ENCODE peak calls at places on chromosomes 13 and 19, in ten cellular contexts. One of them, this sample, is unnamed.

GRCh38 chr13:23505007-23505406 is 65.2 kb upstream of the TNFRSF19 start:
- DNase-seq in left lung: no peak
- DNase-seq in psoas muscle: no peak
- DNase-seq in neural progenitor cell: no peak
- DNase-seq in heart right ventricle: peak; percentile 20
- DNase-seq in pancreas: no peak
- DNase-seq in endodermal cell: no peak
- DNase-seq in ovary: no peak
- DNase-seq in ascending aorta: no peak
- DNase-seq in transverse colon: no peak
- DNase-seq in this sample: no peak

GRCh38 chr13:47327856-47328255 is 431.0 kb upstream of the HTR2A start:
- DNase-seq in left lung: no peak
- DNase-seq in psoas muscle: no peak
- DNase-seq in neural progenitor cell: no peak
- DNase-seq in heart right ventricle: no peak
- DNase-seq in pancreas: no peak
- DNase-seq in endodermal cell: no peak
- DNase-seq in ovary: no peak
- DNase-seq in ascending aorta: no peak
- DNase-seq in transverse colon: no peak
- DNase-seq in this sample: no peak

GRCh38 chr13:97878421-97879375 is 74.8 kb upstream of the IPO5 start:
- DNase-seq in left lung: no peak
- DNase-seq in psoas muscle: no peak
- DNase-seq in neural progenitor cell: no peak
- DNase-seq in heart right ventricle: no peak
- DNase-seq in pancreas: no peak
- DNase-seq in endodermal cell: no peak
- DNase-seq in ovary: no peak
- DNase-seq in ascending aorta: no peak
- DNase-seq in transverse colon: no peak
- DNase-seq in this sample: no peak

GRCh38 chr19:46080561-46080960 is 39.8 kb upstream of the IGFL4 start:
- DNase-seq in left lung: peak; percentile 70
- DNase-seq in psoas muscle: no peak
- DNase-seq in neural progenitor cell: no peak
- DNase-seq in heart right ventricle: no peak
- DNase-seq in pancreas: no peak
- DNase-seq in endodermal cell: no peak
- DNase-seq in ovary: peak; percentile 44
- DNase-seq in ascending aorta: no peak
- DNase-seq in transverse colon: no peak
- DNase-seq in this sample: no peak

GRCh38 chr13:27293873-27294515 is 23.4 kb downstream of the RASL11A start:
- DNase-seq in left lung: no peak
- DNase-seq in psoas muscle: no peak
- DNase-seq in neural progenitor cell: no peak
- DNase-seq in heart right ventricle: no peak
- DNase-seq in pancreas: no peak
- DNase-seq in endodermal cell: no peak
- DNase-seq in ovary: no peak
- DNase-seq in ascending aorta: no peak
- DNase-seq in transverse colon: no peak
- DNase-seq in this sample: no peak

GRCh38 chr13:21006141-21007005 is 55.0 kb downstream of the LATS2 start:
- DNase-seq in left lung: no peak
- DNase-seq in psoas muscle: no peak
- DNase-seq in neural progenitor cell: peak; percentile 36
- DNase-seq in heart right ventricle: no peak
- DNase-seq in pancreas: peak; percentile 11
- DNase-seq in endodermal cell: peak; percentile 41
- DNase-seq in ovary: no peak
- DNase-seq in ascending aorta: no peak
- DNase-seq in transverse colon: no peak
- DNase-seq in this sample: peak; percentile 15

GRCh38 chr13:79485014-79485441 is 4.1 kb downstream of the NDFIP2 start:
- DNase-seq in left lung: no peak
- DNase-seq in psoas muscle: no peak
- DNase-seq in neural progenitor cell: no peak
- DNase-seq in heart right ventricle: no peak
- DNase-seq in pancreas: no peak
- DNase-seq in endodermal cell: no peak
- DNase-seq in ovary: no peak
- DNase-seq in ascending aorta: no peak
- DNase-seq in transverse colon: peak; percentile 56
- DNase-seq in this sample: peak; percentile 23

GRCh38 chr13:43573361-43573740 is 213.4 kb downstream of the ENOX1 start:
- DNase-seq in left lung: no peak
- DNase-seq in psoas muscle: no peak
- DNase-seq in neural progenitor cell: no peak
- DNase-seq in heart right ventricle: no peak
- DNase-seq in pancreas: no peak
- DNase-seq in endodermal cell: no peak
- DNase-seq in ovary: no peak
- DNase-seq in ascending aorta: no peak
- DNase-seq in transverse colon: no peak
- DNase-seq in this sample: no peak

GRCh38 chr19:52959613-52960295 is 2.9 kb downstream of the ZNF816 start:
- DNase-seq in left lung: no peak
- DNase-seq in psoas muscle: no peak
- DNase-seq in neural progenitor cell: no peak
- DNase-seq in heart right ventricle: no peak
- DNase-seq in pancreas: no peak
- DNase-seq in endodermal cell: peak; percentile 22
- DNase-seq in ovary: no peak
- DNase-seq in ascending aorta: no peak
- DNase-seq in transverse colon: no peak
- DNase-seq in this sample: no peak

GRCh38 chr13:94280357-94280756 is 199.1 kb downstream of the DCT start:
- DNase-seq in left lung: no peak
- DNase-seq in psoas muscle: no peak
- DNase-seq in neural progenitor cell: no peak
- DNase-seq in heart right ventricle: no peak
- DNase-seq in pancreas: no peak
- DNase-seq in endodermal cell: no peak
- DNase-seq in ovary: no peak
- DNase-seq in ascending aorta: no peak
- DNase-seq in transverse colon: no peak
- DNase-seq in this sample: no peak

DNA sequence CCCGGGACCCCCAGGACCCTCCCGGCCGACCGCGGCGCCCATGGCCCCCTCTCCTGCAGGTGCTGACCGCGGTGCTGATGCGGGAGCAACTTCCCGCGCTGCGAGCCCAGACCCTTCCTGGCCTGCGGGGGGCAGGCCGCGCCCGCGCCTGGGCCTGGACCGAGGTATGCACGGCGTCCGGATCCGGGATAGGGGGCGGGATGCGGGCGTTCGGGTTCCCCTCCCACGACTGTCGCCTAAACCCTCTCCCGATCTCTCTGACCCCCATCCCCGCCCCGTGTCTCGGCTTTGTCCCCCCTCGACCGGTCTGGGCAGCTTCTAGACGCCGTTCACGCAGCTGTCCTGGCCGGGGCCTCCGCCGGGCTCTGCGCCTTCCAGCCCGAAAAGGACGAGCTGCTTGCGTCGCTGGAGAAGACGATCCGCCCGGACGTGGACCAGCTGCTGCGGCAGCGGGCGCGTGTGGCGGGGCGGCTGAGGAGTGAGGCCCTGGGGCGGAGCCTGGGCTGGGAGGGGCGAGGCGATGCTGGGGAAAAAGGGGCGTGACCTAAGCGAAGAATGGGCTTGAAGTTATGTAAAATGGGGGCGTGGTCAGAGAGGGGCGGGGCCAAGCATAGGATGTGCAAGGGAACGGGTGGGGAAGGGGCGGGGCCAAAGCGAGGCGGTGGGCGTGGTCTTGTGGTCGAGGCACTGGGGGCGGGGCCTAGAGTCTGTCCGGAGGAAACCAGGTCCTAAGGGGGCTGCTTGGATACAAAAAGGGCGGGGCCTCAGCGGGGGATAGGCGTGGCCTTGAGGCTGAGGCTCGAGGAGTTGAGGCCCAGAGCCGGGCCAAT is 15.9 kb upstream of the COLGALT1 start:
- DNase-seq in left lung: peak; percentile 93
- DNase-seq in psoas muscle: peak; percentile 98
- DNase-seq in neural progenitor cell: peak; percentile 98
- DNase-seq in heart right ventricle: peak; percentile 96
- DNase-seq in pancreas: peak; percentile 92
- DNase-seq in endodermal cell: peak; percentile 100
- DNase-seq in ovary: peak; percentile 100
- DNase-seq in ascending aorta: peak; percentile 74
- DNase-seq in transverse colon: peak; percentile 90
- DNase-seq in this sample: peak; percentile 85
- H3K27ac ChIP-seq in left lung: peak overlapping the region; percentile 53
- H3K27ac ChIP-seq in psoas muscle: peak overlapping the region; percentile 46
- H3K27ac ChIP-seq in neural progenitor cell: no peak overlapping the region
- H3K27ac ChIP-seq in heart right ventricle: peak overlapping the region; percentile 52
- H3K27ac ChIP-seq in pancreas: no peak overlapping the region
- H3K27ac ChIP-seq in endodermal cell: no peak overlapping the region
- H3K27ac ChIP-seq in ovary: peak overlapping the region; percentile 15
- H3K27ac ChIP-seq in ascending aorta: no peak overlapping the region
- H3K27ac ChIP-seq in transverse colon: peak overlapping the region; percentile 60
- H3K27ac ChIP-seq in this sample: no peak overlapping the region

DNA sequence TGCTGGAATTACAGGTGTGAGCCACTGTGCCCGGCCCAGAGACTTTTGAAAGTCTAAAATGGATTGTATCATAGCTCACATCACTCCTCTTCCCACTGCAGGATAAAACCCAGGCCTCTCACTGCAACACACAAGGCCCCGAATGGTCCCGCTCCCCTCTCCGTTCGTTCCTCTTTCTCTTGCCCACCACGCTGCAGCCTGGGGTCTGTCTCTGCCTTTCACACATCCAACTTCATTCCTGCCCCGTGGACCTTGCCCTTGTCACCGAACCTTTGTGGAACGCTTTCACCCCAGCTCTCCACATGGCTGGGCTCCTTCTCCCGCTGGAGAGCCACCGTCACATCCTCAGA is 42.6 kb downstream of the NFIC start:
- DNase-seq in left lung: no peak
- DNase-seq in psoas muscle: peak; percentile 37
- DNase-seq in neural progenitor cell: no peak
- DNase-seq in heart right ventricle: no peak
- DNase-seq in pancreas: no peak
- DNase-seq in endodermal cell: no peak
- DNase-seq in ovary: no peak
- DNase-seq in ascending aorta: no peak
- DNase-seq in transverse colon: no peak
- DNase-seq in this sample: no peak
- H3K4me1 ChIP-seq in left lung: peaks cover 53% of the 10 kb centered on the region
- H3K4me1 ChIP-seq in psoas muscle: peaks cover 39% of the 10 kb centered on the region
- H3K4me1 ChIP-seq in neural progenitor cell: peaks cover 4% of the 10 kb centered on the region
- H3K4me1 ChIP-seq in heart right ventricle: peaks cover 51% of the 10 kb centered on the region
- H3K4me1 ChIP-seq in pancreas: peaks cover 24% of the 10 kb centered on the region
- H3K4me1 ChIP-seq in endodermal cell: no peaks in the 10 kb centered on the region
- H3K4me1 ChIP-seq in ovary: peaks cover 13% of the 10 kb centered on the region
- H3K4me1 ChIP-seq in ascending aorta: peaks cover 46% of the 10 kb centered on the region
- H3K4me1 ChIP-seq in transverse colon: peaks cover 39% of the 10 kb centered on the region
- H3K4me1 ChIP-seq in this sample: peaks cover 3% of the 10 kb centered on the region

DNA sequence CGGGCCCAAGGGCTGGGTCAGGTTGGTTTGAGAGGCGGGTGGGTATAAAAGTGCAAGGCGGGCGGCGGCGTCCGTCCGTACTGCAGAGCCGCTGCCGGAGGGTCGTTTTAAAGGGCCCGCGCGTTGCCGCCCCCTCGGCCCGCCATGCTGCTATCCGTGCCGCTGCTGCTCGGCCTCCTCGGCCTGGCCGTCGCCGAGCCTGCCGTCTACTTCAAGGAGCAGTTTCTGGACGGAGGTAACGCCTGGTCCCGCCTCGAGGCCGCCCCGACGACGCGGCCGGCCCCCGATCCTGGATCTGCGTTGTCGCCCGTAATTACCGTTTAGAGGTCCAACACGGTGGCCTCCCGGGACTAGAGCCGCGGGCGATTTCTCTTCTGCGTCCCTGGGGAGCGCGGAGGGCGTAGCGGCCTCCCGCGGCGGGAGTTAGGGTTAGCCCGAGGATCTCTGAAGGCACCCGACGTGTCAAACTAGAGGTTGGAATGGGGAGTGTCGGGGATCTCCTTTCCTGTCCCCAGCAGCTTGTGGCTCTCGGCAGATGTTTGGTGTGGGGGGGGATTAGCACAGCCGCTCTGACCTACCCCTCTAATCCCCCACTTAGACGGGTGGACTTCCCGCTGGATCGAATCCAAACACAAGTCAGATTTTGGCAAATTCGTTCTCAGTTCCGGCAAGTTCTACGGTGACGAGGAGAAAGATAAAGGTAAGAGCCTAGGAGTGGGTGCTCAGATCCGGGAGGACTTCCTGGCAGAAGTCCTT is at the start of gene CALR:
- DNase-seq in left lung: no peak
- DNase-seq in psoas muscle: peak; percentile 78
- DNase-seq in neural progenitor cell: peak; percentile 64
- DNase-seq in heart right ventricle: peak; percentile 47
- DNase-seq in pancreas: no peak
- DNase-seq in endodermal cell: no peak
- DNase-seq in ovary: no peak
- DNase-seq in ascending aorta: no peak
- DNase-seq in transverse colon: peak; percentile 45
- DNase-seq in this sample: no peak
- TF ChIP-seq CTCF in left lung: peak; percentile 9
- TF ChIP-seq CTCF in psoas muscle: peak; percentile 25
- TF ChIP-seq CTCF in neural progenitor cell: peak; percentile 19
- TF ChIP-seq CTCF in heart right ventricle: peak; percentile 14
- TF ChIP-seq CTCF in pancreas: no peak
- TF ChIP-seq CTCF in endodermal cell: peak; percentile 37
- TF ChIP-seq CTCF in ovary: peak; percentile 23
- TF ChIP-seq CTCF in ascending aorta: peak; percentile 22
- TF ChIP-seq CTCF in transverse colon: peak; percentile 76
- TF ChIP-seq CTCF in this sample: no peak

GRCh38 chr19:44552324-44552723 is 22.8 kb upstream of the CEACAM20 start:
- DNase-seq in left lung: no peak
- DNase-seq in psoas muscle: no peak
- DNase-seq in neural progenitor cell: peak; percentile 70
- DNase-seq in heart right ventricle: peak; percentile 17
- DNase-seq in pancreas: no peak
- DNase-seq in endodermal cell: peak; percentile 96
- DNase-seq in ovary: no peak
- DNase-seq in ascending aorta: no peak
- DNase-seq in transverse colon: peak; percentile 26
- DNase-seq in this sample: no peak

GRCh38 chr19:44553478-44554171 is 24.1 kb upstream of the CEACAM20 start:
- DNase-seq in left lung: no peak
- DNase-seq in psoas muscle: no peak
- DNase-seq in neural progenitor cell: no peak
- DNase-seq in heart right ventricle: no peak
- DNase-seq in pancreas: no peak
- DNase-seq in endodermal cell: no peak
- DNase-seq in ovary: no peak
- DNase-seq in ascending aorta: no peak
- DNase-seq in transverse colon: no peak
- DNase-seq in this sample: no peak

GRCh38 chr19:44549507-44549906 is 20.0 kb upstream of the CEACAM20 start:
- DNase-seq in left lung: no peak
- DNase-seq in psoas muscle: no peak
- DNase-seq in neural progenitor cell: no peak
- DNase-seq in heart right ventricle: no peak
- DNase-seq in pancreas: no peak
- DNase-seq in endodermal cell: no peak
- DNase-seq in ovary: no peak
- DNase-seq in ascending aorta: no peak
- DNase-seq in transverse colon: no peak
- DNase-seq in this sample: no peak

GRCh38 chr19:44554641-44555246 is 25.3 kb upstream of the CEACAM20 start:
- DNase-seq in left lung: no peak
- DNase-seq in psoas muscle: no peak
- DNase-seq in neural progenitor cell: no peak
- DNase-seq in heart right ventricle: no peak
- DNase-seq in pancreas: no peak
- DNase-seq in endodermal cell: no peak
- DNase-seq in ovary: no peak
- DNase-seq in ascending aorta: no peak
- DNase-seq in transverse colon: no peak
- DNase-seq in this sample: no peak

GRCh38 chr19:44551850-44552249 is 22.4 kb upstream of the CEACAM20 start:
- DNase-seq in left lung: no peak
- DNase-seq in psoas muscle: no peak
- DNase-seq in neural progenitor cell: no peak
- DNase-seq in heart right ventricle: no peak
- DNase-seq in pancreas: no peak
- DNase-seq in endodermal cell: no peak
- DNase-seq in ovary: no peak
- DNase-seq in ascending aorta: no peak
- DNase-seq in transverse colon: no peak
- DNase-seq in this sample: no peak
- H3K27ac ChIP-seq in left lung: no peak overlapping the region
- H3K27ac ChIP-seq in psoas muscle: no peak overlapping the region
- H3K27ac ChIP-seq in neural progenitor cell: no peak overlapping the region
- H3K27ac ChIP-seq in heart right ventricle: no peak overlapping the region
- H3K27ac ChIP-seq in pancreas: no peak overlapping the region
- H3K27ac ChIP-seq in endodermal cell: no peak overlapping the region
- H3K27ac ChIP-seq in ovary: no peak overlapping the region
- H3K27ac ChIP-seq in ascending aorta: no peak overlapping the region
- H3K27ac ChIP-seq in transverse colon: no peak overlapping the region
- H3K27ac ChIP-seq in this sample: no peak overlapping the region